ENCODE peak calls at places on chromosomes 11 and 22, in five cellular contexts. Y is lung; X is CD8-positive, alpha-beta T cell; T is activated T-cell treated with anti-CD3 and anti-CD28 coated beads for 1 hour; G is T-helper 17 cell. U is an unnamed sample.
A peak's percentile ranks its signal among the peaks of the same experiment; 100 is the strongest.

GRCh38 chr11:61065955-61066638 is 36.2 kb upstream of the CD5 start:
- DNase-seq in G (no peak), X (no peak), Y (no peak), T (no peak), U (no peak)

GRCh38 chr22:39954584-39955055 is 5.6 kb upstream of the TMA7B start:
- DNase-seq in X (no peak), Y (no peak), T (no peak), G (no peak), U (no peak)

GRCh38 chr11:67048515-67048914 is 8.1 kb upstream of the RHOD start:
- DNase-seq in T (no peak), G (no peak), Y (no peak), X (no peak), U (no peak)

GRCh38 chr22:28933321-28933720 is 49.9 kb downstream of the ZNRF3 start:
- DNase-seq in T (no peak), G (no peak), Y (no peak), X (no peak), U (no peak)

GRCh38 chr11:64247729-64248531 is 1.2 kb upstream of the PPP1R14B start:
- DNase-seq in G (no peak), Y (no peak), T (no peak), X (no peak), U (no peak)

GRCh38 chr22:23193882-23194281 is 13.6 kb downstream of the BCR start:
- DNase-seq in G (no peak), Y (no peak), T (no peak), X (no peak), U (no peak)

GRCh38 chr11:2521681-2522630 is 77.1 kb downstream of the KCNQ1 start:
- DNase-seq in G (peak; percentile 8), T (no peak), X (no peak), Y (no peak), U (peak; percentile 90)

GRCh38 chr22:48428556-48429371 is 1398.9 kb downstream of the BRD1 start:
- DNase-seq in Y (no peak), T (no peak), G (no peak), X (no peak), U (no peak)

GRCh38 chr11:104522650-104523049 is 358.7 kb upstream of the PDGFD start:
- DNase-seq in Y (no peak), X (no peak), T (no peak), G (no peak), U (no peak)

GRCh38 chr11:130428271-130428670 is at the start of gene ADAMTS8:
- DNase-seq in X (no peak), T (no peak), G (no peak), Y (no peak), U (no peak)

GRCh38 chr11:20126724-20127123 is 33.6 kb downstream of the DBX1 start:
- DNase-seq in Y (no peak), X (no peak), T (no peak), G (no peak), U (no peak)

U was measured in esophagus muscularis mucosa.